ENCODE peak calls at places on chromosomes 7 and 10, in five cellular contexts. J is BJ, N is GM12865, R is aorta, V is HL-60. A is an unnamed sample.
A peak's percentile ranks its signal among the peaks of the same experiment; 100 is the strongest.

GRCh38 chr10:127974911-127975310 is 68.0 kb downstream of the PTPRE start:
- DNase-seq in V (no peak), R (no peak), N (no peak), J (no peak), A (no peak)

GRCh38 chr7:30348083-30348560 is 63.7 kb downstream of the ZNRF2 start:
- DNase-seq in V (peak; percentile 43), J (peak; percentile 92), R (no peak), N (peak; percentile 89), A (peak; percentile 58)

GRCh38 chr10:17134737-17135260 is 5.2 kb upstream of the CUBN start:
- DNase-seq in J (no peak), N (no peak), V (no peak), R (no peak), A (no peak)

GRCh38 chr10:6958723-6959122 is 378.6 kb upstream of the PRKCQ start:
- DNase-seq in J (no peak), N (no peak), R (no peak), V (no peak), A (peak; percentile 16)

GRCh38 chr10:62610649-62611229 is 193.8 kb upstream of the ADO start:
- DNase-seq in V (peak; percentile 50), J (no peak), N (peak; percentile 90), R (no peak), A (peak; percentile 91)

GRCh38 chr10:17737021-17737965 is 14.7 kb upstream of the TMEM236 start:
- DNase-seq in J (no peak), V (no peak), R (no peak), N (peak; percentile 32), A (peak; percentile 43)

GRCh38 chr10:132645630-132646442 is 108.2 kb downstream of the INPP5A start:
- DNase-seq in V (no peak), R (peak; percentile 35), J (no peak), N (no peak), A (no peak)

GRCh38 chr10:36526045-36526444 is 599.4 kb upstream of the ANKRD30A start:
- DNase-seq in R (no peak), V (no peak), J (no peak), N (no peak), A (no peak)

GRCh38 chr7:107744345-107744750 is 406 bp downstream of the CBLL1 start:
- DNase-seq in J (no peak), R (no peak), V (no peak), N (no peak), A (no peak)

GRCh38 chr10:119450606-119451304 is 91.8 kb downstream of the RGS10 start:
- DNase-seq in N (no peak), J (no peak), V (no peak), R (no peak), A (no peak)

GRCh38 chr10:128124813-128125403 is 1.3 kb downstream of the MKI67 start:
- DNase-seq in J (no peak), N (peak; percentile 14), V (no peak), R (no peak), A (peak; percentile 22)

GRCh38 chr10:53314856-53315255 is 542.3 kb upstream of the MBL2 start:
- DNase-seq in V (no peak), R (no peak), J (peak; percentile 87), N (no peak), A (no peak)

GRCh38 chr10:100004805-100005510 is 4.8 kb downstream of the DNMBP start:
- DNase-seq in N (no peak), J (no peak), V (no peak), R (no peak), A (no peak)

GRCh38 chr7:114415054-114415997 is 711 bp downstream of the FOXP2 start:
- DNase-seq in N (no peak), J (no peak), V (no peak), R (no peak), A (no peak)

GRCh38 chr7:44280993-44281721 is 44.2 kb downstream of the CAMK2B start:
- DNase-seq in R (peak; percentile 25), V (no peak), J (no peak), N (no peak), A (no peak)

GRCh38 chr10:47230957-47231356 is 69.0 kb upstream of the GDF10 start:
- DNase-seq in N (no peak), V (no peak), J (no peak), R (no peak), A (no peak)

GRCh38 chr10:19702215-19702614 is 114.0 kb upstream of the PLXDC2 start:
- DNase-seq in J (no peak), N (no peak), V (no peak), R (no peak), A (no peak)

GRCh38 chr7:90723233-90723632 is 127.1 kb downstream of the CDK14 start:
- DNase-seq in V (no peak), J (no peak), N (no peak), R (no peak), A (peak; percentile 53)

GRCh38 chr7:131284702-131285419 is 42.8 kb upstream of the MKLN1 start:
- DNase-seq in V (no peak), R (peak; percentile 72), N (no peak), J (no peak), A (no peak)

GRCh38 chr10:132292972-132293415 is 14.8 kb downstream of the STK32C start:
- DNase-seq in R (peak; percentile 32), J (no peak), N (no peak), V (no peak), A (no peak)

GRCh38 chr7:139397192-139397591 is 37.5 kb downstream of the LUC7L2 start:
- DNase-seq in R (no peak), J (no peak), V (no peak), N (no peak), A (no peak)

GRCh38 chr7:129781856-129782256 is 170.3 kb downstream of the NRF1 start:
- DNase-seq in N (no peak), V (no peak), J (no peak), R (no peak), A (no peak)

GRCh38 chr7:79968249-79968648 is 166.4 kb upstream of the GNAI1 start:
- DNase-seq in R (no peak), N (no peak), J (no peak), V (no peak), A (no peak)

GRCh38 chr10:91381562-91381923 is 28.6 kb upstream of the HECTD2 start:
- DNase-seq in J (no peak), R (no peak), N (no peak), V (no peak), A (no peak)

GRCh38 chr10:103678104-103678526 is 177.3 kb downstream of the SH3PXD2A start:
- DNase-seq in R (peak; percentile 92), J (peak; percentile 93), V (no peak), N (peak; percentile 89), A (peak; percentile 95)
- H3K4me3 ChIP-seq in R (no peak overlapping the region), J (peak overlapping the region; percentile 52), V (no peak overlapping the region), N (peak overlapping the region; percentile 38), A (peak overlapping the region; percentile 63)

GRCh38 chr7:151691449-151691848 is 171.8 kb upstream of the RHEB start:
- DNase-seq in N (no peak), V (no peak), R (no peak), J (no peak), A (no peak)

GRCh38 chr7:151692721-151693120 is 173.0 kb upstream of the RHEB start:
- DNase-seq in R (peak; percentile 12), N (no peak), V (no peak), J (no peak), A (no peak)

GRCh38 chr7:151689196-151689971 is 169.7 kb upstream of the RHEB start:
- DNase-seq in J (no peak), R (peak; percentile 36), V (no peak), N (no peak), A (no peak)

GRCh38 chr7:151688236-151688780 is 168.6 kb upstream of the RHEB start:
- DNase-seq in J (no peak), R (peak; percentile 21), N (no peak), V (no peak), A (no peak)

DNA sequence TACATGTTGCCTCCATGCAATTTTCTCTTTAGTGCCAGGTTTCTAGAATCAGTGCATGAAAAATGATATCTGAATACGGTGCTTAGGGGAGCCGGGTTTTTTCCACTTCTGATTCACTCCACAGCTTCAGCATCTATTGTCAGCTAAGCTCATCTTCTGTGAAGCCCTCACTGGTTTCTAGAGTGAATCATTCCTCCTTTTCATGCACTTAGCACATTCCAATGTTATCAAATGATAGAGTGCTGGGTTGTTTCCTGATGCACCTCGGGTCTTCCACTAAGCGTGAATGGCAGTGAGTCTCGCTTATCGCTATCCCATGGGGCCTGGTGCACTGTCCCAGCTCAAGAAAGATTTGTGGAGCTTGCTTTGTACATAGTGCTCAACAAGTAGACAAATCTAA is 170.9 kb upstream of the RHEB start:
- DNase-seq in R (no peak), N (no peak), V (no peak), J (no peak), A (no peak)
- H3K4me3 ChIP-seq in R (no peak overlapping the region), N (no peak overlapping the region), V (no peak overlapping the region), J (no peak overlapping the region), A (no peak overlapping the region)

DNA sequence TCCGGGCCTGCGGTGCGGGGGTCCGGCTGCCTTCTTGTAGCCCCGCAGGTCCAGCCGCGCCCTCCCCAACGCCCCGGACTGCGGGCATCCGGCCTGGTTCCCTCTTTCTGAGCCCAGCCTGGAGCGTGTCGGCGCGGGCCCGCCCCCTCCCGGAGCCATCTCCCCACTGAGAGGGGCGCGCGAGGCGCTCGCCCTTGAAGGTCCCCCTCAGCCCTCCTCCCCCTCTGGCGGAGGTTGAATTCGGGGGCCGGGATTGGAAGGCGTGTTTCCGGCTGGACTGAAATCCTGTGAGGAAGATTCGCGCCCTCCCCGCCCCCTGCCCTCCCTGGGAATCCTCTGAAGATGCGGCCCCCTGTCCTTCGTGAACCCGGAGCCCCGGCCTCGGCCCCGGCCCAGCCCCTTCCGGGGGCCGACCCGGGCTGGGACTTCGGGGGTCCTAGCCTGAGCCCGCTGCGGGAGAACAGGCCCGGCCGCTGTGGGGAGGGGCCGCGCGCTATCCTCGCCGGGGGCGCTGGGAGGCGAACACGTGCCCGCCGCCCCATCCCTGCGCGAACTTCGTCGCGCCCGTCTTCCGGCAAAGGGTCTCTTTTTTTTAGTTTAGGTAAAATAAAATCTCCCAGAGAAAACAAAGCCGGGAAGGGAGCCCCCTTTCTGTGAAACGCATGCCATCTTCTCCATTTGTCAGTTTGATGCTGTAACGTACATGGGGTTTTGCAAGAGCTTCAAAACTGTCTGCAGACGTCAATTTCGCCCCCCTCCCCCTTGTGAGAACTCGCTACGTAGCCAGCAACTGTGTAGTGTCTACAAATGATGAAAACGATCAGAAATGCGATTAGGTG is 636 bp downstream of the PDCD4 start:
- DNase-seq in R (peak; percentile 83), V (peak; percentile 73), N (peak; percentile 88), J (no peak), A (peak; percentile 88)
- H3K4me3 ChIP-seq in R (peak overlapping the region; percentile 98), V (peak overlapping the region; percentile 80), N (peak overlapping the region; percentile 95), J (peak overlapping the region; percentile 87), A (peak overlapping the region; percentile 74)

GRCh38 chr10:117470733-117471132 is 71.8 kb upstream of the EMX2 start:
- DNase-seq in J (no peak), R (no peak), V (no peak), N (no peak), A (no peak)

GRCh38 chr10:117476281-117476680 is 66.3 kb upstream of the EMX2 start:
- DNase-seq in V (no peak), J (no peak), N (no peak), R (no peak), A (no peak)

GRCh38 chr10:117476716-117477115 is 65.8 kb upstream of the EMX2 start:
- DNase-seq in V (no peak), N (no peak), J (no peak), R (no peak), A (no peak)

GRCh38 chr10:117471344-117471874 is 71.1 kb upstream of the EMX2 start:
- DNase-seq in R (no peak), V (no peak), N (no peak), J (no peak), A (no peak)

DNA sequence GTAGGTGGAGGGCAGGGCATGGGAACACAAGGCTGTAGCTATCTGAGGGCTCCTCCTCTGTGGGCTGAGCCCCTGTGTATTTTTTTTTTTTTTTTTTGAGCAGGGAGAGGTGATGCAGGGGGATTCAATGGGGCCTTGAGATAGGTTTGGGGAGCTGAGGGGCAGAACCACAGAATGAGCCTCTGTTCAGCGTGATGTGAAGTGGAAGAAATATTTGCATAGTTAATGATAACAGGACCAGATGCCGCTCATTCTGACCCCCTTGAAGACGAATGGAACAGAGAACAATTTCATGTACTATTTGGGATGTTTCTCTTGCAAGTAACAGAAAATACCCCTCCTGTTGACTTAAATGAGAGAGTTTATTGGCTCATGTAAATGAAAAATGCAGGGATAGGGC is 69.7 kb upstream of the EMX2 start:
- DNase-seq in J (no peak), V (no peak), N (no peak), R (peak; percentile 6), A (no peak)
- H3K4me3 ChIP-seq in J (no peak overlapping the region), V (no peak overlapping the region), N (no peak overlapping the region), R (no peak overlapping the region), A (no peak overlapping the region)